ENCODE peak calls at places on chromosomes 12 and 14, in eight cellular contexts. E is MM.1S, F is neural progenitor cell, D is PC-3, R is GM23248, K is hepatocyte, I is GM23338, Y is SK-N-SH. H is an unnamed sample. For H3K4me1, the result is how much of the 10 kb centered on the place peaks cover.

GRCh38 chr14:105470163-105470811 is 4.3 kb upstream of the CRIP2 start:
- DNase-seq in K (no peak), R (no peak), Y (no peak), E (no peak), I (peak), D (no peak), F (no peak), H (no peak)

GRCh38 chr12:123024819-123025391 is 44.4 kb downstream of the ARL6IP4 start:
- DNase-seq in Y (no peak), E (no peak), I (no peak), R (peak), D (peak), F (no peak), K (no peak), H (no peak)

GRCh38 chr14:97206948-97207347 is 409.8 kb downstream of the VRK1 start:
- DNase-seq in D (no peak), I (no peak), F (no peak), Y (no peak), E (no peak), R (no peak), K (no peak), H (no peak)

GRCh38 chr12:68119250-68119649 is 40.3 kb downstream of the IFNG start:
- DNase-seq in D (peak), K (no peak), F (no peak), Y (peak), R (no peak), I (no peak), E (no peak), H (no peak)

GRCh38 chr12:95838125-95838524 is 20.6 kb upstream of the SNRPF start:
- DNase-seq in F (no peak), I (no peak), D (peak), Y (peak), E (peak), R (peak), K (peak), H (no peak)

GRCh38 chr12:10363922-10364838 is 25.7 kb downstream of the KLRK1 start:
- DNase-seq in E (peak), Y (no peak), F (peak), R (peak), D (peak), I (no peak), K (peak), H (peak)

GRCh38 chr12:59650594-59651229 is 54.9 kb downstream of the SLC16A7 start:
- DNase-seq in E (no peak), F (no peak), I (peak), R (no peak), D (no peak), K (no peak), Y (no peak), H (no peak)

GRCh38 chr14:32711103-32711680 is 227.5 kb upstream of the NPAS3 start:
- DNase-seq in D (peak), K (peak), F (peak), I (peak), R (peak), Y (peak), E (peak), H (peak)

GRCh38 chr14:53295985-53296582 is 143.0 kb upstream of the DDHD1 start:
- DNase-seq in F (peak), K (peak), E (peak), Y (peak), D (peak), R (peak), I (peak), H (peak)

GRCh38 chr14:102297436-102298170 is 7.4 kb downstream of the MOK start:
- DNase-seq in R (no peak), D (no peak), E (no peak), Y (no peak), K (no peak), F (no peak), I (no peak), H (no peak)

GRCh38 chr12:130708648-130709047 is 7.5 kb downstream of the RIMBP2 start:
- DNase-seq in I (no peak), F (no peak), E (no peak), Y (no peak), R (no peak), K (no peak), D (no peak), H (no peak)

GRCh38 chr12:2813573-2814185 is 1.2 kb downstream of the ITFG2 start:
- DNase-seq in I (peak), D (peak), Y (peak), K (peak), F (peak), E (peak), R (peak), H (peak)

GRCh38 chr12:92470608-92471021 is 232.2 kb upstream of the PLEKHG7 start:
- DNase-seq in Y (no peak), K (no peak), F (no peak), D (peak), I (no peak), R (no peak), E (peak), H (peak)

GRCh38 chr12:97112161-97112560 is 205.1 kb downstream of the NEDD1 start:
- DNase-seq in R (no peak), F (no peak), K (no peak), E (no peak), D (no peak), Y (no peak), I (no peak), H (no peak)

GRCh38 chr12:122130150-122130549 is 43.9 kb downstream of the IL31 start:
- DNase-seq in I (no peak), F (no peak), Y (no peak), K (no peak), E (no peak), R (peak), D (peak), H (no peak)

GRCh38 chr12:42325326-42325775 is 543 bp downstream of the ZCRB1 start:
- DNase-seq in Y (no peak), R (no peak), I (no peak), F (no peak), E (no peak), D (no peak), K (no peak), H (no peak)

GRCh38 chr14:34379809-34380147 is 82.3 kb downstream of the SPTSSA start:
- DNase-seq in D (no peak), F (no peak), K (no peak), I (no peak), R (no peak), E (no peak), Y (no peak), H (no peak)

DNA sequence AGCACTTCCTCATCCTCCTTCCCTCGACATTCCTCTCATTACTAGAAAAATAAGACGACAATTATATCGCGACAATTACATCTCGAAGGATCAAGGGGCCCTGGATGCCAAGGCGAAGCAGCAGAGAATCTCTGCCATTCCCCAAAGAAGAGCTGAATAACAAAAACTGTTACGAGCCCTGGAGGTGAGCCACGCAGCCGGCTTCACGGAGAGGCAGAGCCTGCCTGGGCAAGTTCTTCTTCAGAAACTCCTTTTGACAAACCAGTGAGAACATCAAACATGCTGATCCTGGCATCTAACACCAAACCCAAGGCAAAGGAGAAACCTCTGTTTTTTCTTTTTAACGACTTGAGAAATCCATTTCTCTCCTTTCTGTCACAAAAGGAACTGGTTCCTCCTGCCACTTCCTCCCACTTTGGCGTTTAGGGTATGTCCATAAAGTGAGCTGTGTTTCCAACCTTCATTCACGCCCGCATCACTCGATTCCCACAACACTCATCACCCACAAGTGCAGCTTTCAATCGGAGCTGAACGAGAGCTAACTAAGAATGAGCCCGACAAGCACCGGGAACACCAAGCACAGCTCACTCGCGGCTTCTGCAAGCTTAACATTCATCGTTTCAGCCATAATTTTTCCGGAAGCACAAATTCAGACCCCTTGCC is 21.5 kb downstream of the CCDC88C start:
- DNase-seq in F (no peak), E (no peak), R (no peak), I (peak), D (no peak), Y (no peak), K (no peak), H (no peak)
- H3K4me3 ChIP-seq in F (no peak), E (peak), R (no peak), I (peak), D (no peak), Y (no peak), K (no peak), H (peak)

DNA sequence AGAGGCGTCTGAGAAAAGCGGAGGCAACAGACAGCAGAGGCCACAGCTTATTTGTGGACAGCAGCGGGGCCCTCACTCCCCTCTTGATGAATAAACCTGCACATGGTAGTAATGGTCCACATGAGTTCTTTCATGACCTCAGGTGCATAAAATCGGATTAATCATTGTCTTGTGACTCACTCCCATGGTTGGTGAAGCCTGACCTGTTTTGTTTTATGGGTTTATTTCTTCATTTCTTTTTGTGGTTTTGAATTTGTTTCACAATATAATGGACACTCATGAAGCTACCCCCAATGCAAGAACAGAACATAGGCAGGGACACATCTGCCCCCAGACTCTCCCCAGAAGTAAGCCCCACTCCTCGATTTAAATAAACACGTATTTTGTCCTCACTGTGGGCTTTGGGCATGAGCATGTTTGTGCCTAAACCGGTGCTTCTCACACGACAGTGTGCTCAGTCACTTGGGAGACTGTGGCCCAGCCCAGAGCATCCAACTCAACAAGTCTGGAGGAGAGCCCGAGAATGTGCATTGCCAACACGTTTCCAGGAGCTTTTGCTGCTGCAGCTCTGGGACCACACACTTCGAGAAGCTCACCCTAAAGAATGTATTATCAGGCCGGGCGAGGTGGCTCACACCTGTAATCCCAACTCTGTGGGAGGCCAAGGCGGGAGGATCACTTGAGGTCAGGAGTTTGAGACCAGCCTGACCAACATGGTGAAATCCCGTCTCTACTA is 116.1 kb downstream of the SCARB1 start:
- DNase-seq in K (peak), D (peak), I (no peak), E (no peak), Y (no peak), R (peak), F (no peak), H (no peak)
- H3K4me1 ChIP-seq in K (under half), D (under half), I (under half), E (under half), Y (under half), R (under half), F (under half), H (under half)

GRCh38 chr12:83361486-83361885 is 674.8 kb downstream of the TMTC2 start:
- DNase-seq in I (no peak), Y (no peak), K (no peak), E (no peak), D (no peak), R (no peak), F (no peak), H (no peak)

DNA sequence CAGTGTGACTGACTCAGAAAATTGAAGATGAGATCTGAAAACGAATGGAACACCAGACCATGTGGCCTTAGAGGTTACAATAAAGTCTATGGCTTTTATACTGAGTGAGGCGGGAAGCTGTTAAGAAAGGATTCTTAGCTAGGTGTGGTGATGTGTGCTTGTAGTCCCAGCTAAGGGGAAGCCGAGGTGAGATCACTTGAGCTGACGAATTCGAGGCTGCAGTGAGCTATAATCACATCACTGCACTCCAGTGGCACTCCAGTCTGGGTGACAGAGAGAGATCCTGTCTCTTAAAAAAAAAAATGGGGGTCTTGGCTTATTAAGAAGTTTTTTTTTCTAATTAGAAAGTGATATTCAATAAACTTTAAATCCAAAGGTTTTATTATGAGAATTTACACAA is 678.6 kb downstream of the TMTC2 start:
- DNase-seq in K (no peak), F (no peak), D (no peak), I (no peak), Y (no peak), E (no peak), R (no peak), H (no peak)
- TF ChIP-seq EZH2phosphoT487 in K (no peak), F (no peak), D (no peak), I (no peak), Y (no peak), E (no peak), R (no peak), H (no peak)

GRCh38 chr12:50924131-50924438 is 28.3 kb upstream of the HIGD1C start:
- DNase-seq in R (no peak), Y (no peak), D (peak), F (no peak), I (no peak), E (no peak), K (no peak), H (no peak)

GRCh38 chr12:50923361-50924130 is 28.8 kb upstream of the HIGD1C start:
- DNase-seq in Y (no peak), R (peak), F (no peak), K (no peak), E (no peak), I (no peak), D (no peak), H (peak)

GRCh38 chr12:50924439-50925341 is 27.7 kb upstream of the HIGD1C start:
- DNase-seq in R (peak), E (peak), F (peak), Y (peak), D (peak), I (peak), K (peak), H (peak)

GRCh38 chr12:50925342-50925651 is 27.0 kb upstream of the HIGD1C start:
- DNase-seq in E (no peak), F (no peak), K (no peak), Y (no peak), I (peak), D (no peak), R (no peak), H (peak)

GRCh38 chr12:50922820-50923219 is 29.5 kb upstream of the HIGD1C start:
- DNase-seq in D (no peak), I (no peak), Y (peak), E (no peak), F (peak), K (no peak), R (peak), H (no peak)
- H3K4me3 ChIP-seq in D (no peak), I (no peak), Y (no peak), E (peak), F (no peak), K (no peak), R (peak), H (peak)

DNA sequence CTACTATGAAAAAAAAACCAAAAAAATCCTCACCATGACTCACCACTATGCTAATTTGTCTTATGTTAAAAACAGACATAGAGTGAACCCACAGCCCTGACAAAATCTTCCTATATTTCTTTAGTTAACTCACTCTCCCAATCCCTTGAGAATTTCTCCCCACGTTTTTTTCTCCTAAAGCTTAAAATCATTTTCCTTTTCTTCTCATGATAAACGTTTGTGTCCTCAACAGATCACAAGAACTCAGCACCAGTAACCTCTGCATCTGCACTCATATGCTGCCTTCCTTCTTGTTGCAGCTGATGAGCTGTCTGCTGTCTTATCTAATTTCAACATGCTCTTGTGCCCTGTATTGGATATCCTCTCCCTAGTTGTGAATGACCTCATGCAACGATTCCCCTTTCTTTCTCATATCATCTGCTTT is 427.4 kb upstream of the MGAT4C start:
- DNase-seq in E (no peak), D (no peak), K (no peak), I (no peak), R (peak), Y (no peak), F (no peak), H (no peak)
- H3K4me1 ChIP-seq in E (under half), D (under half), K (under half), I (under half), R (under half), Y (under half), F (under half), H (under half)

GRCh38 chr12:11592484-11592883 is 57.0 kb upstream of the ETV6 start:
- DNase-seq in Y (no peak), E (no peak), F (no peak), I (peak), R (no peak), D (no peak), K (no peak), H (no peak)
- TF ChIP-seq EZH2phosphoT487 in Y (no peak), E (no peak), F (no peak), I (no peak), R (no peak), D (no peak), K (no peak), H (no peak)

GRCh38 chr14:35401853-35402252 is 2.7 kb downstream of the NFKBIA start:
- DNase-seq in K (no peak), Y (no peak), D (no peak), E (no peak), F (no peak), R (peak), I (no peak), H (no peak)

GRCh38 chr14:35399083-35399807 is 5.3 kb downstream of the NFKBIA start:
- DNase-seq in I (no peak), Y (no peak), K (peak), R (no peak), F (no peak), E (no peak), D (no peak), H (no peak)

GRCh38 chr14:35402323-35403084 is 2.0 kb downstream of the NFKBIA start:
- DNase-seq in D (no peak), R (peak), E (no peak), K (no peak), Y (no peak), F (no peak), I (no peak), H (peak)

GRCh38 chr14:35401422-35401729 is 3.2 kb downstream of the NFKBIA start:
- DNase-seq in Y (no peak), R (no peak), I (no peak), F (no peak), K (no peak), E (no peak), D (no peak), H (no peak)

DNA sequence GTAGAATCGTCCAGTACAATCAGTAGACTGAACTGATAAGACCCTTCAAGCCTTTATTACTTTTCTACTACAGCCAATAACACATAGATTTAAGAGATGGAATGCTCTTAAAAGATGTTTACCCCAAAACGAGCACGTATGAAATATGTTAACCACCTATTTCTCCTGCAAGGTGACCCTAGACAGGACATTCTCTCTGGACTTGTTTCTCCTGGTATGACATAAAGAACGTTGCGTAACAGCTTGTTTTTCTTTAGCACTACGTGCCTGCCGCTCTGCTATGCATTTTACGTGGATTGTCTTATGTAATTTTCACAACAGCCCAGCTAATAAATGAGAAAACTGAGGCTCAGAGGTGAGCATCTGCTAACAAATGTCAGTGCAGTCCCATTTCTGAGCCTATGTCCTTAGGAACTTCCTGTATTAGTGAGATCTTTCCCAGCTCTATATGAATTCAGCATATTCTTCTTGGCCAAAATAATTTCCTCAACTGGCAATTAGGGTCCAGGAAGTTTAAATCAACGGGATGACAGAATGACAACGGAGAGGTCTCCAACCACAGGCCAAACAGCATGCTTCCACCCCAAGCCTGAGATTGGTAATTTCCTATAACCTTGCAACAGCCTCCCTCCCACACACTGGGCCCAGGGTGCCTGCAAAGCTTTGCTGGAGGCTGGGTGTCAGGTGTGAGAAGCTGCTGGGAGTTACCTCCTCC is 3.7 kb downstream of the NFKBIA start:
- DNase-seq in Y (no peak), E (no peak), D (no peak), K (peak), I (no peak), F (no peak), R (peak), H (no peak)
- H3K4me3 ChIP-seq in Y (no peak), E (no peak), D (no peak), K (no peak), I (no peak), F (no peak), R (peak), H (no peak)

GRCh38 chr14:90511795-90512331 is 115.0 kb downstream of the CALM1 start:
- DNase-seq in F (no peak), K (no peak), R (no peak), Y (no peak), I (no peak), D (no peak), E (no peak), H (no peak)

GRCh38 chr14:90513151-90514014 is 116.6 kb downstream of the CALM1 start:
- DNase-seq in F (peak), D (peak), E (no peak), K (peak), I (peak), Y (no peak), R (peak), H (no peak)

GRCh38 chr14:90512332-90512951 is 115.6 kb downstream of the CALM1 start:
- DNase-seq in F (no peak), R (no peak), E (no peak), K (no peak), Y (no peak), D (peak), I (no peak), H (no peak)

GRCh38 chr14:90514566-90514965 is 117.7 kb downstream of the CALM1 start:
- DNase-seq in E (no peak), F (no peak), Y (no peak), D (no peak), R (no peak), I (no peak), K (no peak), H (no peak)

GRCh38 chr14:90514015-90514398 is 117.2 kb downstream of the CALM1 start:
- DNase-seq in K (peak), E (no peak), D (peak), Y (no peak), I (no peak), F (no peak), R (no peak), H (no peak)
- H3K4me1 ChIP-seq in K (half or more), E (under half), D (under half), Y (under half), I (under half), F (under half), R (under half), H (under half)